ENCODE peak calls at places on chromosomes 3 and 15, in six cellular contexts. B is lower lobe of right lung, F is AG04450, E is pancreas, N is A549, P is colonic mucosa. Q is an unnamed sample.

GRCh38 chr3:34019158-34019557 is 220.7 kb downstream of the PDCD6IP start:
- DNase-seq in B (no peak), F (no peak), E (no peak), N (no peak), P (no peak), Q (no peak)

GRCh38 chr3:16064660-16065414 is 109.6 kb upstream of the GALNT15 start:
- DNase-seq in B (no peak), F (peak; percentile 82), E (no peak), N (no peak), P (peak; percentile 53), Q (no peak)

GRCh38 chr3:41462103-41462691 is 262.9 kb downstream of the CTNNB1 start:
- DNase-seq in B (no peak), F (no peak), E (no peak), N (no peak), P (no peak), Q (no peak)

GRCh38 chr3:120350431-120350941 is 1.3 kb upstream of the LRRC58 start:
- DNase-seq in B (peak; percentile 45), F (peak; percentile 54), E (no peak), N (peak; percentile 33), P (peak; percentile 24), Q (no peak)

GRCh38 chr15:79640206-79640605 is 208.1 kb downstream of the MINAR1 start:
- DNase-seq in B (no peak), F (peak; percentile 38), E (no peak), N (peak; percentile 66), P (no peak), Q (no peak)

GRCh38 chr3:127840671-127841070 is 18.4 kb upstream of the MGLL start:
- DNase-seq in B (no peak), F (no peak), E (no peak), N (no peak), P (no peak), Q (no peak)

GRCh38 chr15:79195239-79195638 is 87.3 kb upstream of the ANKRD34C start:
- DNase-seq in B (no peak), F (no peak), E (no peak), N (no peak), P (no peak), Q (no peak)

GRCh38 chr15:85579957-85580694 is 199.7 kb downstream of the AKAP13 start:
- DNase-seq in B (no peak), F (no peak), E (peak; percentile 73), N (peak; percentile 79), P (peak; percentile 79), Q (no peak)

GRCh38 chr3:105829229-105829628 is 39.6 kb downstream of the CBLB start:
- DNase-seq in B (no peak), F (no peak), E (no peak), N (no peak), P (no peak), Q (no peak)

GRCh38 chr3:122942937-122943827 is 84.4 kb downstream of the SEMA5B start:
- DNase-seq in B (peak; percentile 78), F (peak; percentile 11), E (peak; percentile 71), N (peak; percentile 94), P (peak; percentile 63), Q (no peak)

GRCh38 chr3:197306374-197307086 is 8.1 kb upstream of the DLG1 start:
- DNase-seq in B (no peak), F (no peak), E (no peak), N (no peak), P (no peak), Q (no peak)

GRCh38 chr3:194756460-194757355 is 71.0 kb downstream of the FAM43A start:
- DNase-seq in B (no peak), F (no peak), E (no peak), N (no peak), P (no peak), Q (no peak)

GRCh38 chr15:52005748-52006701 is 13.0 kb upstream of the MAPK6 start:
- DNase-seq in B (no peak), F (no peak), E (no peak), N (no peak), P (no peak), Q (no peak)

GRCh38 chr3:195548046-195548445 is 4.9 kb upstream of the PPP1R2 start:
- DNase-seq in B (no peak), F (no peak), E (no peak), N (no peak), P (no peak), Q (no peak)

GRCh38 chr3:13002398-13003124 is 70.7 kb downstream of the IQSEC1 start:
- DNase-seq in B (no peak), F (no peak), E (no peak), N (no peak), P (no peak), Q (no peak)

GRCh38 chr15:74392402-74392876 is 25.0 kb upstream of the CYP11A1 start:
- DNase-seq in B (no peak), F (no peak), E (no peak), N (no peak), P (no peak), Q (no peak)

GRCh38 chr15:60179786-60180391 is 175.8 kb downstream of the FOXB1 start:
- DNase-seq in B (no peak), F (peak; percentile 18), E (peak; percentile 6), N (peak; percentile 50), P (peak; percentile 25), Q (no peak)

GRCh38 chr3:113405180-113405579 is 36.1 kb downstream of the CFAP44 start:
- DNase-seq in B (no peak), F (no peak), E (no peak), N (no peak), P (no peak), Q (no peak)

GRCh38 chr15:62985768-62986167 is 56.8 kb upstream of the TPM1 start:
- DNase-seq in B (no peak), F (peak; percentile 43), E (no peak), N (no peak), P (no peak), Q (no peak)

GRCh38 chr3:49397470-49397869 is 14.3 kb downstream of the RHOA start:
- DNase-seq in B (no peak), F (no peak), E (no peak), N (no peak), P (no peak), Q (no peak)

GRCh38 chr3:44892689-44893088 is 18.3 kb downstream of the TGM4 start:
- DNase-seq in B (no peak), F (no peak), E (no peak), N (no peak), P (no peak), Q (no peak)

GRCh38 chr3:70127192-70127591 is 127.7 kb downstream of the SAMMSON start:
- DNase-seq in B (no peak), F (no peak), E (no peak), N (no peak), P (no peak), Q (no peak)

GRCh38 chr15:100043732-100044131 is 298.0 kb downstream of the ADAMTS17 start:
- DNase-seq in B (no peak), F (no peak), E (no peak), N (no peak), P (no peak), Q (no peak)
- H3K27ac ChIP-seq in B (no peak overlapping the region), F (no peak overlapping the region), E (no peak overlapping the region), N (no peak overlapping the region), P (no peak overlapping the region), Q (peak overlapping the region; percentile 66)

GRCh38 chr3:188286087-188286513 is 132.1 kb downstream of the LPP start:
- DNase-seq in B (no peak), F (peak; percentile 95), E (no peak), N (no peak), P (no peak), Q (peak; percentile 75)

GRCh38 chr3:188288153-188288552 is 134.2 kb downstream of the LPP start:
- DNase-seq in B (no peak), F (no peak), E (no peak), N (no peak), P (no peak), Q (no peak)

GRCh38 chr3:188283347-188283746 is 129.4 kb downstream of the LPP start:
- DNase-seq in B (no peak), F (no peak), E (peak; percentile 44), N (no peak), P (peak; percentile 43), Q (no peak)

GRCh38 chr3:188284455-188285212 is 130.7 kb downstream of the LPP start:
- DNase-seq in B (no peak), F (no peak), E (no peak), N (no peak), P (no peak), Q (no peak)

DNA sequence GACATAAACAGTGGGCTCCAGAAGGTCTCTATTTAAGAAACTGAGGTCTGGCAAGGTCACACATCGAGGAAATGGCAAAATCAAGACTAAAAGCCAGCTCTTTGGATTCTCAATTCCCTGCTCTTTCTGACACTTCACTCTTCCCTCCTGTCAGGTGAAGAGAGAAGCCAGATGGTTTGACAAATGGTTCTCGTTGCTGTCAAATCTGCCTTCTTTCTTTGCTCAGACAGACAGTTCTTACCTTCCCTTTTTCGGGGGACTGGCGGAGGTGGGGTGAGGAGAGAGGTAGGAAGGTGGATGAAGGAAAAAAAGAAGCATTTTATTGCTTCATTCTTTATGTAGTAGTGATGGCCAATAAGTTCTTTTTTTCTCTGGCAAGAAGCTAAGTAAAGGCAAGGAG is 133.4 kb downstream of the LPP start:
- DNase-seq in B (no peak), F (no peak), E (no peak), N (no peak), P (no peak), Q (no peak)
- H3K27ac ChIP-seq in B (no peak overlapping the region), F (no peak overlapping the region), E (no peak overlapping the region), N (no peak overlapping the region), P (no peak overlapping the region), Q (no peak overlapping the region)

GRCh38 chr3:186789554-186790260 is 6.3 kb downstream of the EIF4A2 start:
- DNase-seq in B (no peak), F (no peak), E (no peak), N (no peak), P (no peak), Q (no peak)

GRCh38 chr3:186786810-186787375 is 3.5 kb downstream of the EIF4A2 start:
- DNase-seq in B (no peak), F (no peak), E (no peak), N (no peak), P (no peak), Q (no peak)

GRCh38 chr3:186788482-186789370 is 5.3 kb downstream of the EIF4A2 start:
- DNase-seq in B (no peak), F (no peak), E (no peak), N (no peak), P (no peak), Q (no peak)

GRCh38 chr3:186785517-186786018 is 2.2 kb downstream of the EIF4A2 start:
- DNase-seq in B (no peak), F (no peak), E (no peak), N (no peak), P (no peak), Q (no peak)

GRCh38 chr3:186787642-186788481 is 4.5 kb downstream of the EIF4A2 start:
- DNase-seq in B (no peak), F (no peak), E (no peak), N (no peak), P (no peak), Q (no peak)
- H3K27ac ChIP-seq in B (no peak overlapping the region), F (no peak overlapping the region), E (no peak overlapping the region), N (no peak overlapping the region), P (no peak overlapping the region), Q (peak overlapping the region; percentile 97)

DNA sequence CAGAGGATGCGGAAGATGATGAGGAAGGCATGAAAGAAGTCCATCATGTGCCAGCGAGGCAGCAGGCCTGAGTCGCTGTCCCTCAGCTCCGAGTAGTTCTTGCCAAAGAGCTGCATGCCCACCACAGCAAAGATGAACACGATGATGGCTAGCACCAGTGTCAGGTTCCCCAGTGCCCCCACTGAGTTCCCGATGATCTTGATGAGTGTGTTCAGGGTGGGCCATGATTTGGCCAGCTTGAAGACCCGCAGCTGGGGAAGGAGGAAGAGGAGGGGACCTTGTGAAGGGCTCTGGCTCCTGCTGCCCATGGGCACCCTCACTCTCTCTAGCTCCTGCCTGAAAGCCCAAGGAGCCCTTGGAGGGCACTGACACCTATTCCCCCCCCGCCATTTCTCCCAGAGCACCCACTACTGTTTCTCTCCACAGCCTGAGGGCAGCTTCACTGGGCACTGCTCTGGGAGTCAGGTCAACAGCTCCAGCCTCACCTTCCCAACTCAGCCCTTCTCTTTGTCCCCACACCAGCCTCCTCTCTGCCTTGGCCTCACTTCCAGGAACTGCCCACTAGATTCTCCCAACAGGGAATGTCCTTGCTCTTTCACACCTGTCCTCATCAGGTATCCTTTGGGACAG is 63.6 kb downstream of the SCN5A start:
- DNase-seq in B (peak; percentile 25), F (no peak), E (no peak), N (no peak), P (no peak), Q (no peak)
- H3K27ac ChIP-seq in B (no peak overlapping the region), F (no peak overlapping the region), E (no peak overlapping the region), N (no peak overlapping the region), P (no peak overlapping the region), Q (no peak overlapping the region)